ENCODE peak calls at places on chromosome X, in four cellular contexts. One of them, this sample, is unnamed.

GRCh38 chrX:56798866-56799864 is 70.1 kb downstream of the NBDY start:
- DNase-seq in lower lobe of right lung: no peak
- DNase-seq in adipocyte: no peak
- DNase-seq in H1: no peak
- DNase-seq in this sample: no peak

GRCh38 chrX:134776844-134777370 is 118.6 kb upstream of the PLAC1 start:
- DNase-seq in lower lobe of right lung: no peak
- DNase-seq in adipocyte: no peak
- DNase-seq in H1: no peak
- DNase-seq in this sample: no peak

GRCh38 chrX:68918202-68918601 is 89.4 kb downstream of the EFNB1 start:
- DNase-seq in lower lobe of right lung: no peak
- DNase-seq in H1: no peak
- DNase-seq in adipocyte: no peak
- DNase-seq in this sample: no peak

GRCh38 chrX:54891573-54891972 is 29.1 kb upstream of the TRO start:
- DNase-seq in adipocyte: peak; percentile 55
- DNase-seq in lower lobe of right lung: no peak
- DNase-seq in H1: no peak
- DNase-seq in this sample: peak; percentile 33

GRCh38 chrX:68710870-68711576 is 63.6 kb downstream of the STARD8 start:
- DNase-seq in H1: no peak
- DNase-seq in lower lobe of right lung: no peak
- DNase-seq in adipocyte: peak; percentile 34
- DNase-seq in this sample: peak; percentile 37

GRCh38 chrX:40871385-40872082 is 136.2 kb upstream of the MED14 start:
- DNase-seq in lower lobe of right lung: no peak
- DNase-seq in H1: no peak
- DNase-seq in adipocyte: peak; percentile 16
- DNase-seq in this sample: peak; percentile 50

GRCh38 chrX:81355436-81355835 is 153.5 kb downstream of the SH3BGRL start:
- DNase-seq in adipocyte: no peak
- DNase-seq in lower lobe of right lung: no peak
- DNase-seq in H1: no peak
- DNase-seq in this sample: no peak

GRCh38 chrX:130120321-130120731 is 10.0 kb upstream of the ELF4 start:
- DNase-seq in adipocyte: peak; percentile 39
- DNase-seq in lower lobe of right lung: no peak
- DNase-seq in H1: no peak
- DNase-seq in this sample: no peak

GRCh38 chrX:101427954-101428353 is 19.9 kb downstream of the HNRNPH2 start:
- DNase-seq in adipocyte: no peak
- DNase-seq in H1: no peak
- DNase-seq in lower lobe of right lung: no peak
- DNase-seq in this sample: no peak

GRCh38 chrX:15594371-15594770 is 6.4 kb downstream of the ACE2 start:
- DNase-seq in adipocyte: no peak
- DNase-seq in H1: no peak
- DNase-seq in lower lobe of right lung: no peak
- DNase-seq in this sample: no peak

GRCh38 chrX:131677655-131678628 is 134.1 kb downstream of the OR13H1 start:
- DNase-seq in H1: peak; percentile 17
- DNase-seq in adipocyte: peak; percentile 41
- DNase-seq in lower lobe of right lung: no peak
- DNase-seq in this sample: peak; percentile 7

GRCh38 chrX:135003876-135004623 is 13.3 kb downstream of the SMIM10 start:
- DNase-seq in adipocyte: peak; percentile 94
- DNase-seq in lower lobe of right lung: peak; percentile 92
- DNase-seq in H1: peak; percentile 82
- DNase-seq in this sample: peak; percentile 88

GRCh38 chrX:7889680-7890079 is 37.5 kb downstream of the PNPLA4 start:
- DNase-seq in lower lobe of right lung: no peak
- DNase-seq in adipocyte: peak; percentile 37
- DNase-seq in H1: no peak
- DNase-seq in this sample: peak; percentile 22

GRCh38 chrX:138150709-138151108 is 560.8 kb downstream of the FGF13 start:
- DNase-seq in lower lobe of right lung: no peak
- DNase-seq in H1: no peak
- DNase-seq in adipocyte: no peak
- DNase-seq in this sample: no peak

GRCh38 chrX:113195949-113196348 is 355.3 kb upstream of the AMOT start:
- DNase-seq in H1: no peak
- DNase-seq in lower lobe of right lung: no peak
- DNase-seq in adipocyte: no peak
- DNase-seq in this sample: no peak

GRCh38 chrX:102067966-102068723 is 57.3 kb upstream of the TCEAL2 start:
- DNase-seq in lower lobe of right lung: no peak
- DNase-seq in H1: no peak
- DNase-seq in adipocyte: peak; percentile 60
- DNase-seq in this sample: peak; percentile 10

GRCh38 chrX:110180176-110180927 is 137.5 kb downstream of the AMMECR1 start:
- DNase-seq in H1: no peak
- DNase-seq in lower lobe of right lung: no peak
- DNase-seq in adipocyte: peak; percentile 49
- DNase-seq in this sample: peak; percentile 82

GRCh38 chrX:20267924-20268701 is 1.4 kb upstream of the RPS6KA3 start:
- DNase-seq in adipocyte: no peak
- DNase-seq in H1: no peak
- DNase-seq in lower lobe of right lung: peak; percentile 68
- DNase-seq in this sample: peak; percentile 25

GRCh38 chrX:39716401-39716800 is 381.4 kb downstream of the BCOR start:
- DNase-seq in adipocyte: no peak
- DNase-seq in H1: no peak
- DNase-seq in lower lobe of right lung: no peak
- DNase-seq in this sample: no peak

GRCh38 chrX:2192584-2193272 is 308.0 kb downstream of the DHRSX start:
- DNase-seq in adipocyte: no peak
- DNase-seq in H1: no peak
- DNase-seq in lower lobe of right lung: no peak
- DNase-seq in this sample: no peak

GRCh38 chrX:54808109-54808604 is 612 bp downstream of the MAGED2 start:
- DNase-seq in adipocyte: peak; percentile 73
- DNase-seq in H1: no peak
- DNase-seq in lower lobe of right lung: no peak
- DNase-seq in this sample: no peak

GRCh38 chrX:79366556-79366887 is 612 bp downstream of the ITM2A start:
- DNase-seq in lower lobe of right lung: no peak
- DNase-seq in H1: no peak
- DNase-seq in adipocyte: no peak
- DNase-seq in this sample: no peak
- H3K4me3 ChIP-seq in lower lobe of right lung: peak overlapping the region; percentile 53
- H3K4me3 ChIP-seq in H1: peak overlapping the region; percentile 48
- H3K4me3 ChIP-seq in adipocyte: peak overlapping the region; percentile 74
- H3K4me3 ChIP-seq in this sample: peak overlapping the region; percentile 20

GRCh38 chrX:72080800-72081199 is 50.9 kb downstream of the RTL5 start:
- DNase-seq in H1: no peak
- DNase-seq in adipocyte: no peak
- DNase-seq in lower lobe of right lung: no peak
- DNase-seq in this sample: no peak
- H3K4me3 ChIP-seq in H1: no peak overlapping the region
- H3K4me3 ChIP-seq in adipocyte: no peak overlapping the region
- H3K4me3 ChIP-seq in lower lobe of right lung: no peak overlapping the region
- H3K4me3 ChIP-seq in this sample: no peak overlapping the region

DNA sequence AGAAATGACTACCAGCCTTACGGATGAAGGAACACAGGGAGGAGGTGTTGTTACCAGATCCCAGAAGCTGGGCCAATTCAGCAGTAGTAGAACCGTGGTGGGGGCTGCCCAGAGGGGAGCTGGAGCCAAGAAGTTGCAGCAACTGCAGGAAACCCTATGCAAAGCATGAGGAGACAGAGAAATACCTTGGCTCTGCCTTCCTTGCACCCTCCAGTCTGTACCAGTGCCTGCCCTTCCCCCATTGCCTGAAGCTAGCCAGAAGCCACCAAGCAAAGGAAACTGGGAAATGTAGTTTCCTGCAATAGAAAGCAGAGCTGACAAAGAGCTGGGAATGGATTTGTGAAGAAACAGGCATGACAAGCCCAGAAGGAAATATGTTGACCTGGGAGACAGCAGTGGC is 108.7 kb upstream of the FUNDC1 start:
- DNase-seq in H1: no peak
- DNase-seq in lower lobe of right lung: no peak
- DNase-seq in adipocyte: no peak
- DNase-seq in this sample: no peak
- H3K4me3 ChIP-seq in H1: no peak overlapping the region
- H3K4me3 ChIP-seq in lower lobe of right lung: no peak overlapping the region
- H3K4me3 ChIP-seq in adipocyte: no peak overlapping the region
- H3K4me3 ChIP-seq in this sample: no peak overlapping the region

GRCh38 chrX:22542641-22543040 is 269.9 kb downstream of the CBLL2 start:
- DNase-seq in lower lobe of right lung: no peak
- DNase-seq in H1: no peak
- DNase-seq in adipocyte: peak; percentile 16
- DNase-seq in this sample: no peak

GRCh38 chrX:22538581-22538980 is 265.9 kb downstream of the CBLL2 start:
- DNase-seq in H1: no peak
- DNase-seq in adipocyte: peak; percentile 7
- DNase-seq in lower lobe of right lung: no peak
- DNase-seq in this sample: no peak

DNA sequence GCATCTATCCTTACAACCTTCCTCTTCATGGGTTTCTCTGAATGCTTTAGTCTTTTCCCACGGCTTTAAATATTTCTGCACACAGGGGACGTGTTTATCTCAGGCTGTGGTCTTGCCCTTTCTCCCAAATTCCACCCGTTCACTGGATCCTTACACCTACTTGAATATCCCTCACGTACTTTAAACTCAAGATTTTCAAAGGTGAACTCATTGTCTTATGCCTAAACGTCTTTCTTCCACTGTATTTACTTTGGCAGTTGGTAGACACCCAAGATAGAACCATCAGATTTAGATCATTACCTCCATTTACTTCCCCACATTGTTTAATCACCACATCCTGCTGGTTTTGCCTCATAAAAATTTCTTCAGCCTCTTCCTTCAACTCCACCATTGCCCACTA is 269.2 kb downstream of the CBLL2 start:
- DNase-seq in H1: no peak
- DNase-seq in lower lobe of right lung: no peak
- DNase-seq in adipocyte: no peak
- DNase-seq in this sample: no peak
- H3K4me3 ChIP-seq in H1: no peak overlapping the region
- H3K4me3 ChIP-seq in lower lobe of right lung: no peak overlapping the region
- H3K4me3 ChIP-seq in adipocyte: no peak overlapping the region
- H3K4me3 ChIP-seq in this sample: no peak overlapping the region